ENCODE peak calls at places on chromosomes 16 and 17, in five cellular contexts. I is K562, N is GM12892, L is SK-N-SH, U is GM12878. E is an unnamed sample.

GRCh38 chr16:8583712-8584111 is 6.6 kb downstream of the TMEM114 start:
- DNase-seq in N (no peak), L (no peak), U (no peak), I (peak), E (no peak)

GRCh38 chr16:1773703-1774455 is 945 bp upstream of the MRPS34 start:
- DNase-seq in L (no peak), U (no peak), I (no peak), N (no peak), E (no peak)

GRCh38 chr16:69496376-69496775 is 69.4 kb upstream of the NFAT5 start:
- DNase-seq in N (no peak), U (no peak), I (no peak), L (peak), E (no peak)

GRCh38 chr16:49547448-49547847 is 173.8 kb downstream of the C16orf78 start:
- DNase-seq in L (no peak), N (no peak), I (no peak), U (no peak), E (no peak)

GRCh38 chr16:54040480-54040879 is 246.1 kb downstream of the IRX3 start:
- DNase-seq in N (no peak), L (no peak), I (no peak), U (no peak), E (no peak)

GRCh38 chr17:82520041-82520910 is 744 bp downstream of the FOXK2 start:
- DNase-seq in U (no peak), I (peak), L (peak), N (peak), E (no peak)

GRCh38 chr17:64164592-64165285 is 34.8 kb upstream of the ERN1 start:
- DNase-seq in U (no peak), I (no peak), L (peak), N (no peak), E (no peak)

GRCh38 chr17:47630614-47631013 is 19.1 kb upstream of the KPNB1 start:
- DNase-seq in I (no peak), N (no peak), U (no peak), L (peak), E (no peak)

GRCh38 chr16:85657996-85658395 is 30.8 kb downstream of the GINS2 start:
- DNase-seq in N (no peak), I (no peak), L (no peak), U (no peak), E (no peak)

GRCh38 chr17:61129876-61130275 is 269.8 kb upstream of the TBX2 start:
- DNase-seq in N (no peak), U (no peak), L (no peak), I (no peak), E (no peak)

GRCh38 chr17:83178533-83179201 is 99.3 kb downstream of the METRNL start:
- DNase-seq in I (no peak), N (no peak), U (no peak), L (no peak), E (no peak)

GRCh38 chr17:20234266-20234665 is 225.1 kb downstream of the SPECC1 start:
- DNase-seq in L (no peak), N (no peak), I (no peak), U (no peak), E (no peak)

GRCh38 chr17:68599091-68599872 is 1.9 kb downstream of the FAM20A start:
- DNase-seq in L (no peak), U (no peak), I (no peak), N (no peak), E (no peak)

GRCh38 chr16:23321206-23321875 is 19.2 kb downstream of the SCNN1B start:
- DNase-seq in U (no peak), N (no peak), L (no peak), I (no peak), E (no peak)

GRCh38 chr17:81616877-81617276 is 20.0 kb downstream of the NPLOC4 start:
- DNase-seq in U (no peak), L (no peak), I (no peak), N (no peak), E (no peak)

GRCh38 chr16:69118994-69119393 is 13.4 kb downstream of the CHTF8 start:
- DNase-seq in N (no peak), U (no peak), L (no peak), I (no peak), E (no peak)

GRCh38 chr16:11949527-11949926 is 7.7 kb upstream of the NPIPB2 start:
- DNase-seq in N (peak), I (peak), L (peak), U (no peak), E (peak)

GRCh38 chr17:50472286-50472685 is 3.6 kb upstream of the CHAD start:
- DNase-seq in U (no peak), N (no peak), I (no peak), L (no peak), E (no peak)

GRCh38 chr16:3106205-3106928 is 6.0 kb upstream of the ZNF205 start:
- DNase-seq in N (peak), U (no peak), I (peak), L (peak), E (peak)

GRCh38 chr17:71735893-71736292 is 384.9 kb upstream of the SOX9 start:
- DNase-seq in L (no peak), N (no peak), I (no peak), U (no peak), E (no peak)

GRCh38 chr17:49703557-49704277 is 4.0 kb downstream of the SLC35B1 start:
- DNase-seq in U (no peak), N (no peak), L (no peak), I (no peak), E (no peak)

GRCh38 chr16:87323727-87324410 is 6.7 kb upstream of the C16orf95 start:
- DNase-seq in U (no peak), N (no peak), I (no peak), L (no peak), E (no peak)

GRCh38 chr16:87324411-87325275 is 7.5 kb upstream of the C16orf95 start:
- DNase-seq in I (peak), U (no peak), N (peak), L (peak), E (peak)

GRCh38 chr16:87325480-87325879 is 8.3 kb upstream of the C16orf95 start:
- DNase-seq in U (no peak), N (no peak), L (no peak), I (no peak), E (no peak)

GRCh38 chr16:87327798-87328495 is 10.8 kb upstream of the C16orf95 start:
- DNase-seq in L (no peak), I (no peak), U (no peak), N (no peak), E (no peak)

DNA sequence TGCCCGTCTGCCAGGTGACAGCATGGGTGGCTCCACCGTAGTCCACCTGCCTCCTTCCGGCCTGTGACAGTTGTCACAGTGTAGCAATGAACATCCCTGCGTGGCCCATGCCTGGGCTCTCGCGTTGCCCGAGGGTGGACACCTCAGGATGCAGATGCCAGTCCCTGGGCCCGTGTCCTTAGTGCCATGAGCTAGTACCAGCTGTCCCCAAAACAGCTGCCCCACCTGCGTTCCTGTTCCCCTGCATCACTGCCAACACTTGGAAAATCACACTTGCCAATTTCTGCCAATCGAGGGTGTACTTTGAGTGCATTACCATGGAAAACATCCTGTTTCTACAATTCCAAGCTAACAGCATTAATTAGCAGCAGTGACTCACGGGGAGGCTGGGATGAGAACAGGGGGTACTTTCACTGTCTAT is 9.0 kb upstream of the C16orf95 start:
- DNase-seq in L (no peak), U (no peak), I (no peak), N (no peak), E (no peak)
- TF ChIP-seq POLR2AphosphoS5 in L (no peak), U (no peak), I (no peak), N (no peak), E (no peak)

DNA sequence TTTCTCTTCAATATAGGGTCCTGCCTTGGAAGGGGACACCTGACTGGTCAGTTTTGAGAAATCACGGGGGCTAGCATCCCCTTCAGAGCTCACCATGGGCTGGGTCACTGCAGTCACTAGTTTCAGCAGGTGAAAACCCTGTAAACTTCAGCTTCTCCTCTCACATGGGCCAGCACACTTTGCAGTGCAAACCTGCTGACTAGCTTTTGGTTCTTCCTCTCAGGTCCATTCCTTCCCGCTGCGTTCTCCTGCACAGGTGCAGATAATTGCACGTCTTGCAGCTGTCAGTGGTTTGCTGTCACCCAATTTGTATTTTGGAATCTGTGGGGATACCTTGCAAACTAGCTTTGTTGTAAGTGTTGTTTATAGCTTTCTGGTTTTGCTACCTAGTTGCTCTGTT is 95.1 kb downstream of the LYRM1 start:
- DNase-seq in L (no peak), N (no peak), U (no peak), I (no peak), E (no peak)
- TF ChIP-seq TAF1 in L (no peak), N (no peak), U (no peak), I (no peak), E (no peak)

DNA sequence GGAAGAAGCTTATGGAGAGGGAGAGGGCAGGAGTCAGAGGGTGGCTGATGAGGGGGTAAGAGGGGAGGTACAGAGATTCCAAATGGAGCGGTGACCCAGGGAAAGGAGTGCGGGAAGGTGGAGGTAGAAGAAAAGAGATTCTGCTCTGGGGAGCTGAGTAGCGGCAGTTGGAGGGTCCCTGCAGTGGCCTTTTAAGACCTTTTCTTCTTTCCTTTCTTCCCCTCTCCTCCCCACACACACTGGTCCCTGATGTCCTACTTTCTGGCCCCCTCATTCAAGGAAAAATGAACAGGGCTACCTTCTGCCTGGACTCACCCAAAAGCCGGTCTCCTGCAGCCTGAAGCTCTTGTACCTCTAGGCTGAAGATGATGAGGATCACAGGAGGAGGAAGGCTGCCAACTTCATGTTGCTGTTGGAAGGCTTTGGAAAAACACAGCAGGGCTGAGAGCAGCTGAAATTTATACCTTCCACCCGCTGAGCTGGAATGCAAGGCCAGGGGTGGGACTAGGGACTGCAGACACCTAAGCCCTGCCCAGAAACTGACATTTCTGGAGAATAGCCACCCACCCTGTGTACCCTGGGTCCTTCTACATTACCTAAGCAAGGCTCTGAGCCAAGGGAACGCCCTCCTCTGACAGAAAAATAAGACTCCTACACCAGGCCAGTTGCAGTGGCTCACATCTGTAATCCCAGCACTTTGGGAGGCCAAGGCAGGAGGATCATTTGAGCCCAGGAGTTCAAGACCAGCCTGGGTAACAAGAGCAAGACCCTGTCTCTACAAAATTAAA is 9.4 kb upstream of the HEATR6 start:
- DNase-seq in I (no peak), N (no peak), L (no peak), U (no peak), E (no peak)
- TF ChIP-seq POLR2AphosphoS5 in I (no peak), N (no peak), L (no peak), U (no peak), E (no peak)

DNA sequence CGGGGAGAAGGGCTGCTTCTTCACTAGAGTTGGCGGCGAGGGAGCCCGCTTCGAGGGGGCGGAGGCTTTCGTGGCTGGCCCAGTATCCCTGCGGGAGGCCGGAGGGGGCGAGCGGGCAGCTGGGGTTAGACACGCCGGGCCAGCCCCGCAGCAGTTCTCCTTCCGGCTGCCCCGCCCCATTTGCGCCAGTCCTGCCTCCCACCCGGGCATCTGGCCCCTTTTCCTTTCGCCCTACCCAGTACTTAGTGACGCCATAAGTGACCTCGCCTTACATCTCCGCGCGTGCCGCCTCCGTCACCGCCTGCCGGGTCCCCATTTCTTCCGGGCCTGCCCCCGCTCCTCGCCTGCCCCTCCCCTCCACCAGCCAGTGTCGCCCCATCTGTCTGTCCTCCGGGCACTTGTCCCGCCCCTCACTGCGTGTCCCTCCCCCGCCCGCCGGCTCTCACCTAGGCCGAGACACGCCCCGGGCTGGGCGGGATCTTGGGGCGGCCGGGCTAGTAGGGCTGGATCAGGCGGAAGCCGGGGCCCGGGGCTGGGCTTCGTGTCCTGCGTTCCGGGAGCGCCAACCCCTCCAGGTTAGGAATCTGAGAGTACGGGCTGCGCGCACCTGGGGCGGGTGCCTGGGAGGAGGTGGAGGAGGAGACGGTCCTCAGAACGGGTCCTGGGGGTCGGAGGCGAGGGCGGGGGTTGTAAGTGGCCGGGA is 14.3 kb downstream of the SPATA32 start:
- DNase-seq in I (peak), L (peak), U (peak), N (peak), E (peak)
- TF ChIP-seq TAF1 in I (peak), L (no peak), U (no peak), N (no peak), E (no peak)

DNA sequence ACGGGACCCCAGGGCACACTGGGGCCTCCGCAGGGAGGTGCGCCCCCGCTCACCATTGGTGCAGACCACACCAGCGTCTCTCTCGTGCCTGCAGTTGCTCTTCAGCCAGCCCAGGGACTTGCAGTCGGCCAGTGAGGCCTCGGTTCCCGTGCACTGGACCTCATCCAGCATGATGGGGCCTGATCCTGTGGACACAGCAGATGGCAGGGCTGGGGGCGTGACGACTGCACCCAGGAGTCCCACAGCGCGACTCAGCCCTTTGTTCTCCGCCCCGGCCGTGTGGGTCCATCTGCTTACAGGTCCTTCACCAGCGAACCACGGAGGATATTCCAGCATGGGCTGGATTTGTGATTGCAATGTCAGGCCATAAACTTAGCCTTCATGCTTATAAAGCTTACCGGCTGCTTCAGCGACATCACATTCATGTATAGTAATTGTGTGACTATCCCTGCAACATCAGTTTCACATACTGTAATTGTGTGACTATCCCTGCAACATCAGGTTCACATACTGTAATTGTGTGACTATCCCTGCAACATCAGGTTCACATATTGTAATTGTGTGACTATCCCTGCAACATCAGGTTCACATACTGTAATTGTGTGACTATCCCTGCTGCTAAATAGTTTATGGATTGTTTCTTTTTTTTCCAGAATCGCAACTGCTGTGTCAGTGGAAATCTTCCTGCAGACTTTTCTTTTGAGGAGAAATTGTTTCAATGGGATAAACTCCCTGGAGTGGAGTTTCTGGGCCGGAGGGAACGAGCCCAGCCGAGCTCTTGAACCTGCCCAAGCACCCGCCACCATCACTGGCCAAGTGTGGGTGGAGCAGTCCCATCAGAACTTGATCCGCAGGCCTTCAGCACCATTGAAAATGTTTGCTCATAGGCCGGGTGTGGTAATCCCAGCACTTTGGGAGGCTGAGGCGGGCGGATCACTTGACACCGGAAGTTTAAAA is 4.8 kb downstream of the LGALS3BP start:
- DNase-seq in N (no peak), I (no peak), L (no peak), U (no peak), E (no peak)
- TF ChIP-seq POLR2AphosphoS5 in N (no peak), I (no peak), L (peak), U (no peak), E (no peak)

DNA sequence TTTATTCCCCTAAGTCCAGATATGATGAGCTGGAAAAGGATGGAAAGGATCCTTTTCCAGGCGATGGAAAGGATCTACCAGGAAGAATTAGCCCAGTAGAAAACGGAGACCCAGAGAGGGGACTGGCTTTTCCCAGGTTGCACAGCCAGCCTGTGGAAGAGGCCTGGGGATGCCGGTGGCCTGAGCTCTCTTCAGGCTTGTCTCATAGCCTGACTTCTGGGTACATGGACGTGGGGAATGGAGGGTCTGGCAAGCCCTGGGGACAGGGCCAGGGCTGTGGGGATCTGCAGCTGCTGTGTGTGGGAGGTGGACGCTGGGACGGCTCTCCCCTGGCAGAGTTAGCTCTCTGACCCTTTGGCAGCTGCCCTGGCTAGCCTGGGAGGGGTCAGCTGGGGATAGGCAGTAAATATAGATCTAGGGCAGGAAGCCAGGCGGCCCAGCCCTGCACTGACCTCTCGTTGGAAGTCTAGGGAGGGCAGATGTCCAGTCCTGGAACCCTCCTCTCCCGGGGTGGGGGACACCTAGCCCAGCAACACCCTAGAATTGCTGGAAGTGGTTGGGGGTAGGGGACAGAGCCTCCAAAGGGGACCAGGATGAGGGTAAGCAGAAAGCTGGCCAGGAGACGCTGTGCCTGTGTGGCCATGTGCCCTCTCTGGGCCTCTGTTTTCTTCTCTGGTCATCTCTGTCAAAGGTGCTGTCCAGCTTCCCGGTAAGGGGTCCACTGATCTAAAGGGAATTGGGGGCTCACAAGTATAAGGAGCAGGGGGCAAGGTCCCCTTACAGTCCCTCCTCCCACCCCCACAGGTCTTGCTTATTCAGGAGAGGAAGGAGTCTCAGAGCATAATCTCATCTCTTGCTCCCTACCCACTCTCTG is 20.4 kb downstream of the SLC4A1 start:
- DNase-seq in I (no peak), U (no peak), L (peak), N (no peak), E (no peak)
- TF ChIP-seq TAF1 in I (no peak), U (no peak), L (no peak), N (no peak), E (no peak)

E was measured in GM12891.